ENCODE peak calls at places on chromosomes 1 and 21, in ten cellular contexts. A is lung; D is uterus; F is RWPE1; K is psoas muscle; T is body of pancreas; W is transverse colon; N is ovary; S is CD8-positive, alpha-beta T cell; Z is heart right ventricle. I is an unnamed sample.

GRCh38 chr1:11948822-11949458 is 14.4 kb downstream of the PLOD1 start:
- DNase-seq in A (no peak), D (no peak), F (peak; percentile 78), K (no peak), T (no peak), W (no peak), N (no peak), S (no peak), Z (no peak), I (no peak)

GRCh38 chr1:111399792-111400610 is 27.5 kb downstream of the OVGP1 start:
- DNase-seq in A (peak; percentile 57), D (peak; percentile 37), F (peak; percentile 60), K (no peak), T (peak; percentile 77), W (peak; percentile 38), N (no peak), S (peak; percentile 54), Z (peak; percentile 47), I (peak; percentile 26)

GRCh38 chr1:48109390-48110009 is 112.3 kb upstream of the TRABD2B start:
- DNase-seq in A (no peak), D (no peak), F (peak; percentile 29), K (no peak), T (peak; percentile 61), W (no peak), N (no peak), S (no peak), Z (peak; percentile 34), I (no peak)

GRCh38 chr1:6614953-6615785 is 1.6 kb downstream of the PHF13 start:
- DNase-seq in A (no peak), D (no peak), F (peak; percentile 30), K (peak; percentile 21), T (no peak), W (no peak), N (peak; percentile 67), S (peak; percentile 12), Z (no peak), I (no peak)

GRCh38 chr1:97143236-97143882 is 421.8 kb downstream of the PTBP2 start:
- DNase-seq in A (no peak), D (no peak), F (peak; percentile 23), K (no peak), T (no peak), W (no peak), N (no peak), S (no peak), Z (no peak), I (no peak)

GRCh38 chr1:7611421-7612010 is 159.6 kb upstream of the VAMP3 start:
- DNase-seq in A (no peak), D (no peak), F (no peak), K (no peak), T (no peak), W (no peak), N (peak; percentile 11), S (no peak), Z (no peak), I (no peak)

GRCh38 chr1:7885513-7886298 is 32.8 kb upstream of the UTS2 start:
- DNase-seq in A (peak; percentile 89), D (peak; percentile 20), F (peak; percentile 92), K (no peak), T (peak; percentile 88), W (peak; percentile 92), N (no peak), S (peak; percentile 9), Z (no peak), I (no peak)

GRCh38 chr21:35343046-35343816 is 294.1 kb upstream of the RUNX1 start:
- DNase-seq in A (no peak), D (no peak), F (no peak), K (no peak), T (no peak), W (no peak), N (no peak), S (no peak), Z (no peak), I (no peak)

GRCh38 chr1:119005870-119006405 is 17.8 kb upstream of the TBX15 start:
- DNase-seq in A (no peak), D (no peak), F (no peak), K (no peak), T (no peak), W (no peak), N (no peak), S (no peak), Z (no peak), I (no peak)

GRCh38 chr1:8078176-8078671 is 52.1 kb upstream of the ERRFI1 start:
- DNase-seq in A (no peak), D (no peak), F (peak; percentile 82), K (no peak), T (no peak), W (no peak), N (no peak), S (no peak), Z (no peak), I (no peak)

GRCh38 chr1:21764615-21765423 is 18.1 kb downstream of the USP48 start:
- DNase-seq in A (peak; percentile 71), D (peak; percentile 43), F (peak; percentile 68), K (peak; percentile 65), T (peak; percentile 76), W (no peak), N (no peak), S (no peak), Z (peak; percentile 28), I (no peak)

GRCh38 chr1:180217021-180217420 is 13.0 kb upstream of the LHX4 start:
- DNase-seq in A (no peak), D (no peak), F (no peak), K (no peak), T (no peak), W (no peak), N (no peak), S (no peak), Z (no peak), I (no peak)

GRCh38 chr1:180215856-180216625 is 14.0 kb upstream of the LHX4 start:
- DNase-seq in A (no peak), D (no peak), F (no peak), K (no peak), T (no peak), W (no peak), N (no peak), S (no peak), Z (no peak), I (no peak)

GRCh38 chr1:180211156-180211859 is 18.8 kb upstream of the LHX4 start:
- DNase-seq in A (no peak), D (no peak), F (no peak), K (no peak), T (no peak), W (no peak), N (no peak), S (no peak), Z (no peak), I (no peak)

GRCh38 chr1:180211860-180212229 is 18.2 kb upstream of the LHX4 start:
- DNase-seq in A (no peak), D (no peak), F (no peak), K (no peak), T (no peak), W (no peak), N (no peak), S (no peak), Z (no peak), I (no peak)

GRCh38 chr1:180213401-180214177 is 16.5 kb upstream of the LHX4 start:
- DNase-seq in A (no peak), D (no peak), F (peak; percentile 99), K (no peak), T (no peak), W (peak; percentile 41), N (no peak), S (peak; percentile 28), Z (no peak), I (no peak)
- TF ChIP-seq CTCF in A (no peak), D (no peak), F (peak; percentile 25), K (no peak), T (no peak), W (no peak), N (no peak), S (no peak), Z (no peak), I (no peak)

DNA sequence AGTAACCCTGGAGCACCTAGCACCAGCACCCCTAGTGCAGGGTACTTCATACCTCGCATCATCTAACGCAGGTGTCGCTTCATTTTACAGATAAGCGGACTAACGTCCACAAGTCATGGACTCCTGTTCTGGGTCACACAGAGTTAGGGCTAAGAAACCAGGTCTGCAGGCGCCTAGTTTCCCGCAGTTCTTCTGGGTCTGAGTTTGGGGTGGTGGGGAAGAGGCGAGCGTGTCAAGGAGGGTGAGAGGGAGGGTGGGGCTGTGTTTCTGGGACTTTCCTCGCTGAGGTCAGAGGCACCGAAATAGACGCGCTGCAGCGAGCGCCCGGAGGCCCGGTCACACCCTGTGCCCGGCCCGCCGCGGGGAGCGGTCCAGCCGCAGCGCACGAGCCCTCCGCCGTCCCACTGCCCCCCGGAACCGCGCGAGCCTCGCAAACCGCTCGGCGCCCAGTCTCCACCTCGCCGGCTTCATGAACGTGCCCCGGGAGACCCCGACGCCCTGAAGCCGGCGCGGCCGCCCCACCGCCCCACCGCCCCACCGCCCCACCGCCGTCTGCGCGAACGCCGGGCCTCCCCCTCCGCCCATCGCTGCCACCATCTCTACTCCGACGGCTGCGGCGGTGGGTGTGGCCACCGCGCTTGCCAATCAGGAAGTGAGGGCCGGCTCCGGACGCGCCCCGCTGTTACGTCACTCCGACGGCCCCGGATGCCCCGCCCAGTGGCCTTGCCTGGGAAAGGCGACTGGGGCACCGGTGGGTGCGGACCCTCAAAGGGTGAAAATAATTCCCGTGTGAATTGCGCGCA is 12.3 kb downstream of the IFI6 start:
- DNase-seq in A (peak; percentile 92), D (peak; percentile 90), F (peak; percentile 85), K (peak; percentile 92), T (peak; percentile 91), W (peak; percentile 96), N (peak; percentile 95), S (peak; percentile 84), Z (peak; percentile 93), I (peak; percentile 79)
- H3K27ac ChIP-seq in A (peak overlapping the region; percentile 79), D (peak overlapping the region; percentile 92), F (peak overlapping the region; percentile 90), K (peak overlapping the region; percentile 89), T (peak overlapping the region; percentile 65), W (peak overlapping the region; percentile 92), N (peak overlapping the region; percentile 85), S (peak overlapping the region; percentile 56), Z (peak overlapping the region; percentile 96), I (peak overlapping the region; percentile 87)

GRCh38 chr1:26820784-26821269 is 5.7 kb upstream of the ZDHHC18 start:
- DNase-seq in A (no peak), D (no peak), F (no peak), K (no peak), T (peak; percentile 29), W (peak; percentile 25), N (no peak), S (peak; percentile 40), Z (no peak), I (no peak)
- TF ChIP-seq CTCF in A (peak; percentile 16), D (no peak), F (no peak), K (no peak), T (no peak), W (no peak), N (no peak), S (peak; percentile 57), Z (no peak), I (peak; percentile 60)

DNA sequence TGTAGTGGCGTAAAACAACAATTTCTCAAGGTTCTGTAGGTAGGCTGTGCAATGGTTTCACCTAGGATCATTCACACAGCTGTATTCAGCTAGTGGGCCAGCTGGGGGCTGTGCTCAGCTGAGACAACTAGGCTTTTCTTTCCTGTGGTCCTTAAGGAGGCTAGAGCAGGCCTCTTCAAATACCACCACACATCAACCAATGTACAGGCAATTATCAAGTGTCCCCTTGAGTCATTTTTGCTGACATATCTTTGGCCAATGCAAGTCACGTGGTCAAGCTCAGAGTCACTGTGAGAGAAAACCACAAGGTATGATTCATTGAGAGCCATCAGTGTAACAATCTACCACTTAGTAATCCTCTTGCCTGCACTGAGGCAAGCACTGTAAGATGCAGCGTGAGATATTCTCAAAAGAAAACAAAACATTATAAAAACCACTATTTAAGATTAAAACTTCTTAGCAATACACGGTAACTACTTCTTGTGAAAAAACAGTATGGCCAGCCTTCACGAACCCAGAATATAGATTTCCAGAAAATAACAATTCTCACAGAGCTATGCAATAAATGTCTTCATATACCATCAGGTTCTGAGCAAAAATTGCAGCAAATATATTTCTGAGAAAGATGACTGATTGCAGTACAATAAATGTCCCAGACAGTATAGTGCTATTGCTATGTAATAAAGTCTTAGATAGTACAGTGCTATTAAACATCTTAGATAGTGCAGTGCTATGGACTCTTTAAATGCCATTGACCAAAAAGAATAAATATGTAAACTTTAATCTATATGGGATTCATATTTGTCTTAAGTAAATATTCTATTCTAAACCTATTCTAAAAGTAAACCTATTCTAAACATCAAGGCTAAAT is 55.3 kb downstream of the NME7 start:
- DNase-seq in A (no peak), D (no peak), F (peak; percentile 73), K (no peak), T (peak; percentile 3), W (no peak), N (no peak), S (peak; percentile 9), Z (no peak), I (no peak)
- H3K27ac ChIP-seq in A (no peak overlapping the region), D (no peak overlapping the region), F (no peak overlapping the region), K (no peak overlapping the region), T (no peak overlapping the region), W (no peak overlapping the region), N (no peak overlapping the region), S (no peak overlapping the region), Z (no peak overlapping the region), I (no peak overlapping the region)